ENCODE peak calls at places on chromosomes 2 and 18, in six cellular contexts. S, J, D, U, G and F are unnamed samples. For H3K36me3, the result is how much of the 10 kb centered on the place peaks cover.

GRCh38 chr2:69291004-69291650 is 95.9 kb downstream of the GFPT1 start:
- DNase-seq in S (no peak), J (no peak), U (no peak), G (no peak), D (peak), F (no peak)

GRCh38 chr18:47246027-47246971 is 5.2 kb downstream of the SKOR2 start:
- DNase-seq in U (no peak), J (no peak), G (no peak), D (no peak), S (no peak), F (no peak)

GRCh38 chr2:2877427-2877826 is 500.2 kb downstream of the EIPR1 start:
- DNase-seq in G (no peak), D (no peak), J (no peak), S (no peak), U (no peak), F (peak)

GRCh38 chr18:3771121-3771971 is 321.4 kb downstream of the TGIF1 start:
- DNase-seq in S (peak), U (peak), J (peak), G (peak), D (peak), F (peak)

GRCh38 chr2:224938670-224939309 is 103.5 kb downstream of the DOCK10 start:
- DNase-seq in U (no peak), J (peak), S (no peak), G (no peak), D (peak), F (no peak)

GRCh38 chr2:151789055-151789834 is 39.0 kb downstream of the ARL5A start:
- DNase-seq in D (no peak), S (no peak), U (no peak), G (no peak), J (no peak), F (no peak)

GRCh38 chr2:177334940-177335543 is 57.5 kb upstream of the AGPS start:
- DNase-seq in U (peak), S (no peak), D (peak), G (no peak), J (peak), F (peak)

GRCh38 chr2:60948926-60949579 is 67.7 kb downstream of the REL start:
- DNase-seq in G (no peak), U (no peak), S (no peak), D (peak), J (no peak), F (no peak)

GRCh38 chr18:10481831-10482230 is 27.4 kb downstream of the APCDD1 start:
- DNase-seq in G (no peak), J (no peak), S (no peak), U (no peak), D (no peak), F (peak)

GRCh38 chr2:36781907-36782635 is 85.6 kb downstream of the VIT start:
- DNase-seq in U (no peak), D (no peak), G (no peak), J (no peak), S (no peak), F (no peak)

GRCh38 chr2:221546505-221547225 is 25.4 kb downstream of the EPHA4 start:
- DNase-seq in G (no peak), D (no peak), J (no peak), S (no peak), U (no peak), F (no peak)

GRCh38 chr2:57181315-57182038 is 865.1 kb upstream of the VRK2 start:
- DNase-seq in J (peak), D (peak), S (no peak), G (no peak), U (no peak), F (no peak)

GRCh38 chr18:57353940-57354461 is 1.6 kb downstream of the ST8SIA3 start:
- DNase-seq in G (peak), D (peak), J (peak), S (no peak), U (no peak), F (peak)

GRCh38 chr18:41501848-41502247 is 453.2 kb upstream of the PIK3C3 start:
- DNase-seq in D (no peak), S (no peak), J (no peak), U (no peak), G (no peak), F (no peak)

GRCh38 chr18:57666818-57667497 is 45.3 kb upstream of the NARS1 start:
- DNase-seq in U (no peak), D (peak), J (no peak), S (no peak), G (no peak), F (peak)

GRCh38 chr2:52423655-52424054 is 1343.9 kb upstream of the CHAC2 start:
- DNase-seq in D (no peak), U (no peak), S (no peak), J (no peak), G (no peak), F (no peak)

GRCh38 chr2:126518206-126518605 is 137.8 kb upstream of the GYPC start:
- DNase-seq in U (no peak), D (no peak), J (no peak), S (no peak), G (no peak), F (no peak)

GRCh38 chr18:50644807-50645206 is 84.9 kb downstream of the MAPK4 start:
- DNase-seq in D (peak), J (no peak), G (no peak), S (no peak), U (no peak), F (peak)

GRCh38 chr2:9629222-9630000 is 1.4 kb downstream of the YWHAQ start:
- DNase-seq in U (no peak), G (no peak), J (peak), S (no peak), D (peak), F (no peak)

GRCh38 chr18:24160086-24160485 is 21.2 kb downstream of the CABYR start:
- DNase-seq in G (no peak), J (no peak), S (no peak), U (no peak), D (no peak), F (no peak)
- H3K36me3 ChIP-seq in G (under half), J (under half), S (half or more), U (under half), D (under half), F (under half)

GRCh38 chr2:111698743-111699554 is 185.0 kb downstream of the ANAPC1 start:
- DNase-seq in D (peak), G (peak), J (peak), S (peak), U (no peak), F (peak)
- H3K4me3 ChIP-seq in D (peak), G (no peak), J (no peak), S (no peak), U (no peak), F (peak)

DNA sequence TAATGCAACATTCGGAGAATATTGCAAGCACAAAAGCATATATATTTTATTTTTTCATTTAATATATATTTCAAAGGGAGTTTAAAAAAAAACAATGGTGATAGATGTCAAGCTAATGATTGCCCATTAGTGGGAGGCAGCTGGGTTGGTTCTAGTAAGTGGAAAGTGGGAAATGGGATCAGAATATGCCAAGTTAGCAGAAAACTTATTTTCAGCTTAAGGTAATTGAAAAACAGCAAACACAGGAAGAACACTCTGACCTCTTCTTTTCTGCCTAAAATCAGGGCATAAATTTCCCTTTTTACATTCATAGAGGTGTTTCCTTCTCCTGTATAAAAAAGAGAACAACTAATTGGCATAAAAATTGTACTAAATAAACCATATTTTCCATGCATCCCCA is 535.3 kb upstream of the SYT4 start:
- DNase-seq in G (no peak), D (no peak), U (no peak), J (no peak), S (no peak), F (no peak)
- H3K27ac ChIP-seq in G (no peak), D (no peak), U (no peak), J (no peak), S (no peak), F (no peak)

DNA sequence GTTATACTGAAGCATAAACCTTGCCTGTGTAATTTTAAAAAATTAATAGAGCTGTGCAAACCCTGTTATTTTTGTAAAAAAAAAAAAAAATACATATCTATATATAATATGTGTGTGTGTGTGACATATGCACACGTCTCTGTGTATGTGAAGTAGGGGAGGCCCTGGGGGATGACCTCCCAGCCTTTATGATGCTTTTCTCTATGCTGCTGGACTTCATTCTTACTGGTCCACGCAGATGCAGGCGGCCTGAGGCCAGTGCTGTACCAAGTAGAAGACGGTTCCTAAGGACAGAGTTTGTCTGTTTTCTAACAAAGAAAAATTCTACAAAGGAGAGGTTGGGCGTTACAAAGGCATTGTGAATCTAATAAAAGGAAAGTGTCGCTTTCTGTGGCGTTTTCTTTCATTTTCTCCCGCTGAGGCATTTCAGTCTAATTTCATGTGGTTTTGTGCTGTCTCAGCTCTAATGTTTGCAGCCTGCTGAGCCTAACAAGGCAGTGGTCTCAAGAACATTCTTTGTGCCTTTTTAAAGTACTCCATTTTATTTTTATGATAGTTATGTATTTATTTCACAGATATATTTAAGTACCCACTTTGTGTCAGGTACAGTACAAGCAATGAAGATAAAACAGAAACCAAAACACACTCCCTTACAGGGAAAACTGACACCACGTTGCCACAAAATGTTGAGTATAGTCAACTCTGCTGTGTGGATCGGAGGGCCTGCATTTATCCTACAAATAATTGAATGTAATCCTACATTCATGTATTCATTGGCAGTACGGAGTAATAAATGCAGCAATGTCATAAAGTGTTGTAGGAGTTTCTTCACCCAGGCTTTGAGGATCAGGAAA is 118.0 kb downstream of the RAB3GAP1 start:
- DNase-seq in J (no peak), U (no peak), G (no peak), D (no peak), S (no peak), F (no peak)
- H3K36me3 ChIP-seq in J (under half), U (under half), G (under half), D (under half), S (half or more), F (under half)

DNA sequence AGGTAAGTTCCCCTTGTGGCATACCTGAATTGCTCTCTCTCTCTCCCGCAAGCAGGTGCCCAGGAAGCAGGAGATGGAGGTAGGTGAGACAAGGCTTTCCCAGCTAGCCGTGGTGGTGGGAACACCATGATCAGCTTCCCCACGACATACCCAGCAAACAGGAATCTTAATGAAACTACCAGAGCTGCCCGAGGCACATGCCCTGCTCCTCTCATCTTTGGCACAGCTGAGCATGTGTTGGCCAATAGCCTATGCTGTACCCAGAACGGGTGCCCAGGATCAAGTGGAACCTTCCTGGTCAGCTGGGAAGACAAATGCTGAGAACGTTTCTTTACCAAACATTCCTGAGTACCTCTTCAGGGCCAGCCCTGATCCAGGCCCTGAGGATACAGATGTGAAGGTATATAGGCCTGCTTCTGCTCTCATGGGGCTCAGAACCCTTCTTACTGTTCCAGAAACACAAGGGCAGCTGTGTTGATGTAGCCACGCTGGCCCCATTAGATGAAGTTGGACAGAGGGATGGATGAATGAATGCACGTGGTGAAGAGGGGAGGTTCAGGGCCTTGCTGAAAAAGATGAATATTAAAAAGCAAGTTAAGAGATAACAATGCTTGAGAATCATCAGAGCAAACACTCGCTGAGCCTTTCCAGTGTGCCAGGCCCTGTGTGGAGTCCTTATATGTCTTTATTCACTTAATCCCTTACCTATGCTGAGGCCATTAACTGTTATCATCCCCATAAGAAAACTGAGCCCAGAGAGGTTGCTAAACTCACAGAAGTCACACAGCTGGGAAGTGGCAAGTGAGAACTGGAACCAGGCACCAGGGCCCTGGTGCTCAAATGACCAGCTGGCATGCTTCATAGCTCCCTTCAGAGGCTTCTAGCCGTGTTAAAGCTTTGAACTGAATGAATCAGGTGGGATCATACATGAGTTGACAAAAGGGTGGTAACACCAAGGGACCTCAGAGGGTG is 68.8 kb upstream of the TMEM247 start:
- DNase-seq in S (no peak), J (no peak), G (no peak), D (no peak), U (no peak), F (no peak)
- H3K4me3 ChIP-seq in S (no peak), J (no peak), G (no peak), D (no peak), U (no peak), F (no peak)

GRCh38 chr18:68942230-68942629 is 144.3 kb downstream of the CCDC102B start:
- DNase-seq in U (no peak), D (no peak), J (no peak), G (no peak), S (no peak), F (no peak)
- H3K27ac ChIP-seq in U (no peak), D (no peak), J (no peak), G (no peak), S (no peak), F (no peak)

GRCh38 chr18:31533236-31533635 is 35.3 kb downstream of the DSG2 start:
- DNase-seq in U (no peak), J (no peak), S (no peak), G (no peak), D (no peak), F (no peak)

GRCh38 chr18:31538837-31539236 is 40.9 kb downstream of the DSG2 start:
- DNase-seq in S (no peak), U (no peak), D (no peak), G (no peak), J (no peak), F (no peak)
- H3K36me3 ChIP-seq in S (under half), U (under half), D (under half), G (under half), J (under half), F (under half)

GRCh38 chr2:189305291-189305943 is 125.9 kb upstream of the COL5A2 start:
- DNase-seq in J (no peak), S (no peak), G (no peak), D (peak), U (no peak), F (no peak)
- H3K4me3 ChIP-seq in J (no peak), S (no peak), G (no peak), D (no peak), U (no peak), F (no peak)

GRCh38 chr2:162063281-162063680 is 10.7 kb downstream of the DPP4 start:
- DNase-seq in U (no peak), S (no peak), D (no peak), G (no peak), J (no peak), F (no peak)
- H3K27ac ChIP-seq in U (no peak), S (no peak), D (no peak), G (no peak), J (no peak), F (no peak)